ENCODE peak calls at places on chromosomes 2 and 18, in seven cellular contexts. One of them, this sample, is unnamed.
A peak's percentile ranks its signal among the peaks of the same experiment; 100 is the strongest.

GRCh38 chr2:168047291-168047690 is 200.1 kb downstream of the STK39 start:
- DNase-seq in NB4: no peak
- DNase-seq in nephron progenitor cell: no peak
- DNase-seq in OCI-LY7: no peak
- DNase-seq in right atrium auricular region: no peak
- DNase-seq in endothelial cell of umbilical vein: no peak
- DNase-seq in IMR-90: no peak
- DNase-seq in this sample: no peak

GRCh38 chr2:230694241-230694640 is 18.4 kb upstream of the CAB39 start:
- DNase-seq in NB4: no peak
- DNase-seq in nephron progenitor cell: no peak
- DNase-seq in OCI-LY7: no peak
- DNase-seq in right atrium auricular region: no peak
- DNase-seq in endothelial cell of umbilical vein: no peak
- DNase-seq in IMR-90: no peak
- DNase-seq in this sample: no peak

GRCh38 chr2:95309599-95309998 is 12.5 kb downstream of the KCNIP3 start:
- DNase-seq in NB4: no peak
- DNase-seq in nephron progenitor cell: no peak
- DNase-seq in OCI-LY7: no peak
- DNase-seq in right atrium auricular region: no peak
- DNase-seq in endothelial cell of umbilical vein: no peak
- DNase-seq in IMR-90: no peak
- DNase-seq in this sample: no peak

GRCh38 chr18:22490429-22490846 is 72.7 kb upstream of the CTAGE1 start:
- DNase-seq in NB4: no peak
- DNase-seq in nephron progenitor cell: no peak
- DNase-seq in OCI-LY7: no peak
- DNase-seq in right atrium auricular region: no peak
- DNase-seq in endothelial cell of umbilical vein: no peak
- DNase-seq in IMR-90: no peak
- DNase-seq in this sample: no peak

GRCh38 chr2:174985624-174986023 is 19.6 kb downstream of the CHN1 start:
- DNase-seq in NB4: peak; percentile 20
- DNase-seq in nephron progenitor cell: no peak
- DNase-seq in OCI-LY7: no peak
- DNase-seq in right atrium auricular region: no peak
- DNase-seq in endothelial cell of umbilical vein: peak; percentile 55
- DNase-seq in IMR-90: peak; percentile 65
- DNase-seq in this sample: peak; percentile 57

GRCh38 chr2:108823286-108823685 is 36.7 kb downstream of the CCDC138 start:
- DNase-seq in NB4: no peak
- DNase-seq in nephron progenitor cell: no peak
- DNase-seq in OCI-LY7: no peak
- DNase-seq in right atrium auricular region: no peak
- DNase-seq in endothelial cell of umbilical vein: no peak
- DNase-seq in IMR-90: no peak
- DNase-seq in this sample: no peak

GRCh38 chr2:10378189-10378588 is 69.9 kb downstream of the ODC1 start:
- DNase-seq in NB4: peak; percentile 46
- DNase-seq in nephron progenitor cell: no peak
- DNase-seq in OCI-LY7: peak; percentile 96
- DNase-seq in right atrium auricular region: no peak
- DNase-seq in endothelial cell of umbilical vein: no peak
- DNase-seq in IMR-90: no peak
- DNase-seq in this sample: no peak

GRCh38 chr2:109470121-109470921 is 143.4 kb downstream of the SEPTIN10 start:
- DNase-seq in NB4: peak; percentile 99
- DNase-seq in nephron progenitor cell: no peak
- DNase-seq in OCI-LY7: peak; percentile 3
- DNase-seq in right atrium auricular region: no peak
- DNase-seq in endothelial cell of umbilical vein: peak; percentile 80
- DNase-seq in IMR-90: peak; percentile 53
- DNase-seq in this sample: peak; percentile 18

GRCh38 chr18:7021994-7022840 is 95.4 kb downstream of the LAMA1 start:
- DNase-seq in NB4: peak; percentile 60
- DNase-seq in nephron progenitor cell: no peak
- DNase-seq in OCI-LY7: peak; percentile 26
- DNase-seq in right atrium auricular region: peak; percentile 32
- DNase-seq in endothelial cell of umbilical vein: peak; percentile 47
- DNase-seq in IMR-90: peak; percentile 43
- DNase-seq in this sample: peak; percentile 49

GRCh38 chr2:230697676-230698075 is 15.0 kb upstream of the CAB39 start:
- DNase-seq in NB4: no peak
- DNase-seq in nephron progenitor cell: no peak
- DNase-seq in OCI-LY7: no peak
- DNase-seq in right atrium auricular region: peak; percentile 13
- DNase-seq in endothelial cell of umbilical vein: no peak
- DNase-seq in IMR-90: peak; percentile 62
- DNase-seq in this sample: no peak

GRCh38 chr18:32042337-32042736 is 23.7 kb downstream of the RNF125 start:
- DNase-seq in NB4: peak; percentile 78
- DNase-seq in nephron progenitor cell: no peak
- DNase-seq in OCI-LY7: no peak
- DNase-seq in right atrium auricular region: no peak
- DNase-seq in endothelial cell of umbilical vein: no peak
- DNase-seq in IMR-90: no peak
- DNase-seq in this sample: no peak

GRCh38 chr2:174836345-174836999 is 72.2 kb upstream of the CHRNA1 start:
- DNase-seq in NB4: no peak
- DNase-seq in nephron progenitor cell: no peak
- DNase-seq in OCI-LY7: no peak
- DNase-seq in right atrium auricular region: no peak
- DNase-seq in endothelial cell of umbilical vein: peak; percentile 80
- DNase-seq in IMR-90: peak; percentile 97
- DNase-seq in this sample: peak; percentile 99

GRCh38 chr2:179751184-179751809 is 110.1 kb downstream of the ZNF385B start:
- DNase-seq in NB4: peak; percentile 34
- DNase-seq in nephron progenitor cell: no peak
- DNase-seq in OCI-LY7: peak; percentile 31
- DNase-seq in right atrium auricular region: no peak
- DNase-seq in endothelial cell of umbilical vein: peak; percentile 42
- DNase-seq in IMR-90: peak; percentile 47
- DNase-seq in this sample: peak; percentile 58

GRCh38 chr2:241020629-241021190 is 22.3 kb downstream of the SNED1 start:
- DNase-seq in NB4: no peak
- DNase-seq in nephron progenitor cell: no peak
- DNase-seq in OCI-LY7: no peak
- DNase-seq in right atrium auricular region: peak; percentile 5
- DNase-seq in endothelial cell of umbilical vein: no peak
- DNase-seq in IMR-90: no peak
- DNase-seq in this sample: no peak

GRCh38 chr2:219001577-219002394 is 8.6 kb upstream of the CRYBA2 start:
- DNase-seq in NB4: no peak
- DNase-seq in nephron progenitor cell: peak; percentile 30
- DNase-seq in OCI-LY7: no peak
- DNase-seq in right atrium auricular region: no peak
- DNase-seq in endothelial cell of umbilical vein: no peak
- DNase-seq in IMR-90: no peak
- DNase-seq in this sample: no peak

GRCh38 chr2:84424152-84424551 is 34.9 kb downstream of the SUCLG1 start:
- DNase-seq in NB4: peak; percentile 18
- DNase-seq in nephron progenitor cell: no peak
- DNase-seq in OCI-LY7: peak; percentile 2
- DNase-seq in right atrium auricular region: no peak
- DNase-seq in endothelial cell of umbilical vein: peak; percentile 25
- DNase-seq in IMR-90: peak; percentile 33
- DNase-seq in this sample: peak; percentile 32

GRCh38 chr18:11366410-11366809 is 217.0 kb upstream of the PIEZO2 start:
- DNase-seq in NB4: no peak
- DNase-seq in nephron progenitor cell: no peak
- DNase-seq in OCI-LY7: no peak
- DNase-seq in right atrium auricular region: no peak
- DNase-seq in endothelial cell of umbilical vein: no peak
- DNase-seq in IMR-90: peak; percentile 57
- DNase-seq in this sample: peak; percentile 34

GRCh38 chr18:59649575-59649974 is 47.6 kb downstream of the CCBE1 start:
- DNase-seq in NB4: no peak
- DNase-seq in nephron progenitor cell: no peak
- DNase-seq in OCI-LY7: no peak
- DNase-seq in right atrium auricular region: peak; percentile 44
- DNase-seq in endothelial cell of umbilical vein: no peak
- DNase-seq in IMR-90: peak; percentile 64
- DNase-seq in this sample: peak; percentile 39

GRCh38 chr2:127277028-127277427 is 16.9 kb downstream of the ERCC3 start:
- DNase-seq in NB4: no peak
- DNase-seq in nephron progenitor cell: no peak
- DNase-seq in OCI-LY7: no peak
- DNase-seq in right atrium auricular region: peak; percentile 13
- DNase-seq in endothelial cell of umbilical vein: no peak
- DNase-seq in IMR-90: peak; percentile 24
- DNase-seq in this sample: peak; percentile 35

GRCh38 chr2:26274058-26274613 is 29.4 kb downstream of the HADHB start:
- DNase-seq in NB4: no peak
- DNase-seq in nephron progenitor cell: no peak
- DNase-seq in OCI-LY7: no peak
- DNase-seq in right atrium auricular region: peak; percentile 94
- DNase-seq in endothelial cell of umbilical vein: peak; percentile 97
- DNase-seq in IMR-90: peak; percentile 90
- DNase-seq in this sample: peak; percentile 97

GRCh38 chr2:142989276-142990204 is 112.1 kb downstream of the KYNU start:
- DNase-seq in NB4: peak; percentile 67
- DNase-seq in nephron progenitor cell: no peak
- DNase-seq in OCI-LY7: peak; percentile 43
- DNase-seq in right atrium auricular region: no peak
- DNase-seq in endothelial cell of umbilical vein: peak; percentile 46
- DNase-seq in IMR-90: peak; percentile 71
- DNase-seq in this sample: peak; percentile 62

GRCh38 chr2:217156801-217157200 is 296.9 kb upstream of the TNP1 start:
- DNase-seq in NB4: no peak
- DNase-seq in nephron progenitor cell: no peak
- DNase-seq in OCI-LY7: no peak
- DNase-seq in right atrium auricular region: no peak
- DNase-seq in endothelial cell of umbilical vein: no peak
- DNase-seq in IMR-90: no peak
- DNase-seq in this sample: no peak

GRCh38 chr2:56871641-56872040 is 687.9 kb downstream of the CCDC85A start:
- DNase-seq in NB4: no peak
- DNase-seq in nephron progenitor cell: no peak
- DNase-seq in OCI-LY7: no peak
- DNase-seq in right atrium auricular region: no peak
- DNase-seq in endothelial cell of umbilical vein: no peak
- DNase-seq in IMR-90: no peak
- DNase-seq in this sample: no peak

GRCh38 chr2:236166781-236167296 is 1.3 kb downstream of the GBX2 start:
- DNase-seq in NB4: peak; percentile 12
- DNase-seq in nephron progenitor cell: no peak
- DNase-seq in OCI-LY7: no peak
- DNase-seq in right atrium auricular region: no peak
- DNase-seq in endothelial cell of umbilical vein: peak; percentile 27
- DNase-seq in IMR-90: no peak
- DNase-seq in this sample: no peak

GRCh38 chr2:236169151-236169721 is 1.1 kb upstream of the GBX2 start:
- DNase-seq in NB4: no peak
- DNase-seq in nephron progenitor cell: no peak
- DNase-seq in OCI-LY7: no peak
- DNase-seq in right atrium auricular region: no peak
- DNase-seq in endothelial cell of umbilical vein: peak; percentile 21
- DNase-seq in IMR-90: no peak
- DNase-seq in this sample: no peak

GRCh38 chr2:236168110-236169067 is at the start of gene GBX2:
- DNase-seq in NB4: no peak
- DNase-seq in nephron progenitor cell: peak; percentile 88
- DNase-seq in OCI-LY7: no peak
- DNase-seq in right atrium auricular region: no peak
- DNase-seq in endothelial cell of umbilical vein: peak; percentile 92
- DNase-seq in IMR-90: peak; percentile 17
- DNase-seq in this sample: peak; percentile 40

GRCh38 chr2:236166157-236166780 is 1.9 kb downstream of the GBX2 start:
- DNase-seq in NB4: peak; percentile 34
- DNase-seq in nephron progenitor cell: peak; percentile 76
- DNase-seq in OCI-LY7: no peak
- DNase-seq in right atrium auricular region: no peak
- DNase-seq in endothelial cell of umbilical vein: no peak
- DNase-seq in IMR-90: no peak
- DNase-seq in this sample: no peak

GRCh38 chr2:236167297-236168109 is 683 bp downstream of the GBX2 start:
- DNase-seq in NB4: peak; percentile 64
- DNase-seq in nephron progenitor cell: peak; percentile 76
- DNase-seq in OCI-LY7: no peak
- DNase-seq in right atrium auricular region: no peak
- DNase-seq in endothelial cell of umbilical vein: peak; percentile 74
- DNase-seq in IMR-90: peak; percentile 42
- DNase-seq in this sample: peak; percentile 45
- TF ChIP-seq CTCF in NB4: no peak
- TF ChIP-seq CTCF in nephron progenitor cell: no peak
- TF ChIP-seq CTCF in OCI-LY7: no peak
- TF ChIP-seq CTCF in right atrium auricular region: peak; percentile 64
- TF ChIP-seq CTCF in endothelial cell of umbilical vein: peak; percentile 14
- TF ChIP-seq CTCF in IMR-90: peak; percentile 35
- TF ChIP-seq CTCF in this sample: no peak

GRCh38 chr2:198143793-198144192 is 339.4 kb downstream of the PLCL1 start:
- DNase-seq in NB4: no peak
- DNase-seq in nephron progenitor cell: no peak
- DNase-seq in OCI-LY7: no peak
- DNase-seq in right atrium auricular region: no peak
- DNase-seq in endothelial cell of umbilical vein: no peak
- DNase-seq in IMR-90: no peak
- DNase-seq in this sample: no peak
- TF ChIP-seq CTCF in NB4: no peak
- TF ChIP-seq CTCF in nephron progenitor cell: no peak
- TF ChIP-seq CTCF in OCI-LY7: no peak
- TF ChIP-seq CTCF in right atrium auricular region: no peak
- TF ChIP-seq CTCF in endothelial cell of umbilical vein: no peak
- TF ChIP-seq CTCF in IMR-90: no peak
- TF ChIP-seq CTCF in this sample: no peak

DNA sequence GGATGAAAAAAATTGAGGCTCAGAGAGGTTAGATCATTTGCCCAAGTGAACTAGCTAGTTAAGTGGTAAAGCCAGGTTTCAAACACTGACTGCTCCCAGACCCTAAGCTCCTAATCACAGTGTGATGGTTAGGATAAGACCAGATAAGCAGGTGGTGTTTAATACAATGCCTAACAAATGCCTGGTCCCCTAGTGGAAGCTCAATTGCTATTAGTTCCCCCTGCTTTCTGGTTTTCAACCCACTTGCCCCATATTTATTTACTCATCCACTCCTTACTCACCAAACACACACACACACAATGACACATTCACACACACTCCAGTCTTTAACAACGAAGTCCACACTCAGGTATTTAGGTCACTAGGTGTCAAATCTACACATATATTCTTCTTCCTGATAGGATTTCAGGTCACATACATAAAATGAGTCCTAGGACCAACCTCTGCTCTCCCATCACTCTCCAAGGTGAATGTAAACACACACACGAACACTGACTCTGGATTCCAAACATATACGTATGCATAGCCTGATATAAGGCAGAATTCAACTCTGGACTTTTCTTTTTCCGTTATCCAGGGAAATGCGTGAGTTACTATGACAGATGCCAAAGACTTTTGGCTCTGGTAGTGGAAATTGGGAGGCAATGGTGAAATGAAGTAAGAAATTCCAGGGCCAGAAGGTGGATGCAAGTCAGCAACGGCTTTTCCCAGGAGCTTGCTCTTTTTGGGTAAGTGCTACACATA is 73.6 kb upstream of the TSPYL6 start:
- DNase-seq in NB4: no peak
- DNase-seq in nephron progenitor cell: no peak
- DNase-seq in OCI-LY7: peak; percentile 14
- DNase-seq in right atrium auricular region: no peak
- DNase-seq in endothelial cell of umbilical vein: peak; percentile 66
- DNase-seq in IMR-90: peak; percentile 22
- DNase-seq in this sample: no peak
- TF ChIP-seq CTCF in NB4: no peak
- TF ChIP-seq CTCF in nephron progenitor cell: no peak
- TF ChIP-seq CTCF in OCI-LY7: peak; percentile 30
- TF ChIP-seq CTCF in right atrium auricular region: no peak
- TF ChIP-seq CTCF in endothelial cell of umbilical vein: no peak
- TF ChIP-seq CTCF in IMR-90: no peak
- TF ChIP-seq CTCF in this sample: no peak

GRCh38 chr2:20653695-20654306 is 2.9 kb upstream of the HS1BP3 start:
- DNase-seq in NB4: no peak
- DNase-seq in nephron progenitor cell: no peak
- DNase-seq in OCI-LY7: no peak
- DNase-seq in right atrium auricular region: no peak
- DNase-seq in endothelial cell of umbilical vein: no peak
- DNase-seq in IMR-90: no peak
- DNase-seq in this sample: no peak
- TF ChIP-seq CTCF in NB4: peak; percentile 14
- TF ChIP-seq CTCF in nephron progenitor cell: no peak
- TF ChIP-seq CTCF in OCI-LY7: peak; percentile 45
- TF ChIP-seq CTCF in right atrium auricular region: no peak
- TF ChIP-seq CTCF in endothelial cell of umbilical vein: no peak
- TF ChIP-seq CTCF in IMR-90: no peak
- TF ChIP-seq CTCF in this sample: no peak

This sample was measured in fibroblast of mammary gland.